ENCODE peak calls at places on chromosomes 16 and 17, in ten cellular contexts. H, J, D, Y, I, X, U, O, L and Z are unnamed samples.
A peak's percentile ranks its signal among the peaks of the same experiment; 100 is the strongest.

GRCh38 chr17:7747586-7747985 is 30.0 kb downstream of the DNAH2 start:
- DNase-seq in D (no peak), L (peak; percentile 30), H (no peak), I (no peak), O (no peak), J (no peak), U (no peak), X (peak; percentile 50), Y (no peak), Z (peak; percentile 24)

GRCh38 chr17:56890906-56891674 is 22.8 kb downstream of the TRIM25 start:
- DNase-seq in J (no peak), X (no peak), U (no peak), I (no peak), H (no peak), L (no peak), O (no peak), D (no peak), Y (no peak), Z (no peak)

GRCh38 chr17:32486091-32486700 is 597 bp upstream of the CDK5R1 start:
- DNase-seq in L (peak; percentile 61), H (peak; percentile 86), J (peak; percentile 83), O (peak; percentile 76), Y (peak; percentile 87), U (peak; percentile 76), I (peak; percentile 74), X (peak; percentile 58), D (peak; percentile 81), Z (peak; percentile 24)

GRCh38 chr16:48611329-48612137 is 1.6 kb upstream of the N4BP1 start:
- DNase-seq in X (no peak), H (no peak), L (no peak), D (no peak), Y (no peak), U (no peak), I (no peak), O (peak; percentile 62), J (peak; percentile 65), Z (no peak)

GRCh38 chr16:54647216-54647615 is 283.4 kb upstream of the IRX5 start:
- DNase-seq in H (no peak), J (no peak), I (no peak), U (no peak), L (no peak), Y (no peak), D (no peak), O (peak; percentile 63), X (no peak), Z (no peak)

GRCh38 chr17:48016112-48016511 is 21.5 kb downstream of the COPZ2 start:
- DNase-seq in L (no peak), J (no peak), I (no peak), H (no peak), X (peak; percentile 17), D (no peak), U (peak; percentile 29), Y (no peak), O (no peak), Z (no peak)

GRCh38 chr16:678858-679807 is 1.1 kb upstream of the STUB1 start:
- DNase-seq in O (peak; percentile 76), X (peak; percentile 36), Y (peak; percentile 87), L (peak; percentile 38), H (peak; percentile 83), D (peak; percentile 88), I (peak; percentile 77), J (no peak), U (no peak), Z (no peak)

GRCh38 chr16:75787421-75787820 is 61.1 kb upstream of the CPHXL start:
- DNase-seq in I (no peak), Y (no peak), O (no peak), H (no peak), J (no peak), D (no peak), L (no peak), U (no peak), X (no peak), Z (no peak)

GRCh38 chr17:20095366-20096080 is 86.4 kb downstream of the SPECC1 start:
- DNase-seq in O (peak; percentile 57), U (peak; percentile 67), I (peak; percentile 32), Y (peak; percentile 84), H (peak; percentile 76), J (no peak), D (peak; percentile 77), X (peak; percentile 51), L (peak; percentile 43), Z (no peak)

GRCh38 chr17:46818319-46818928 is at the start of gene WNT3:
- DNase-seq in J (no peak), I (no peak), O (no peak), U (no peak), X (no peak), L (no peak), D (peak; percentile 36), H (no peak), Y (peak; percentile 72), Z (no peak)

GRCh38 chr16:84785843-84786538 is 33.8 kb upstream of the CRISPLD2 start:
- DNase-seq in I (peak; percentile 67), O (peak; percentile 91), D (peak; percentile 52), U (no peak), X (peak; percentile 59), H (peak; percentile 67), Y (peak; percentile 69), L (no peak), J (no peak), Z (no peak)

GRCh38 chr17:78484300-78485159 is 92.7 kb downstream of the DNAH17 start:
- DNase-seq in H (no peak), U (peak; percentile 93), L (no peak), J (peak; percentile 63), I (no peak), Y (no peak), X (peak; percentile 7), D (peak; percentile 32), O (peak; percentile 31), Z (no peak)
- H3K4me3 ChIP-seq in H (no peak overlapping the region), U (peak overlapping the region; percentile 86), L (peak overlapping the region; percentile 25), J (peak overlapping the region; percentile 39), I (no peak overlapping the region), Y (no peak overlapping the region), X (peak overlapping the region; percentile 44), D (peak overlapping the region; percentile 15), O (peak overlapping the region; percentile 31), Z (peak overlapping the region; percentile 20)

GRCh38 chr16:88413631-88414030 is 30.9 kb downstream of the ZNF469 start:
- DNase-seq in H (no peak), D (no peak), I (no peak), X (no peak), O (no peak), L (no peak), U (no peak), J (no peak), Y (no peak), Z (no peak)

GRCh38 chr16:88414521-88415380 is 32.0 kb downstream of the ZNF469 start:
- DNase-seq in H (no peak), L (no peak), D (no peak), X (no peak), Y (no peak), U (no peak), J (no peak), O (no peak), I (no peak), Z (no peak)

GRCh38 chr16:88416686-88417085 is 33.9 kb downstream of the ZNF469 start:
- DNase-seq in O (no peak), J (no peak), D (no peak), I (no peak), H (no peak), X (no peak), U (no peak), Y (no peak), L (no peak), Z (no peak)

GRCh38 chr16:88417684-88418476 is 35.1 kb downstream of the ZNF469 start:
- DNase-seq in O (no peak), X (no peak), H (no peak), U (no peak), J (no peak), Y (no peak), D (no peak), I (no peak), L (no peak), Z (no peak)

DNA sequence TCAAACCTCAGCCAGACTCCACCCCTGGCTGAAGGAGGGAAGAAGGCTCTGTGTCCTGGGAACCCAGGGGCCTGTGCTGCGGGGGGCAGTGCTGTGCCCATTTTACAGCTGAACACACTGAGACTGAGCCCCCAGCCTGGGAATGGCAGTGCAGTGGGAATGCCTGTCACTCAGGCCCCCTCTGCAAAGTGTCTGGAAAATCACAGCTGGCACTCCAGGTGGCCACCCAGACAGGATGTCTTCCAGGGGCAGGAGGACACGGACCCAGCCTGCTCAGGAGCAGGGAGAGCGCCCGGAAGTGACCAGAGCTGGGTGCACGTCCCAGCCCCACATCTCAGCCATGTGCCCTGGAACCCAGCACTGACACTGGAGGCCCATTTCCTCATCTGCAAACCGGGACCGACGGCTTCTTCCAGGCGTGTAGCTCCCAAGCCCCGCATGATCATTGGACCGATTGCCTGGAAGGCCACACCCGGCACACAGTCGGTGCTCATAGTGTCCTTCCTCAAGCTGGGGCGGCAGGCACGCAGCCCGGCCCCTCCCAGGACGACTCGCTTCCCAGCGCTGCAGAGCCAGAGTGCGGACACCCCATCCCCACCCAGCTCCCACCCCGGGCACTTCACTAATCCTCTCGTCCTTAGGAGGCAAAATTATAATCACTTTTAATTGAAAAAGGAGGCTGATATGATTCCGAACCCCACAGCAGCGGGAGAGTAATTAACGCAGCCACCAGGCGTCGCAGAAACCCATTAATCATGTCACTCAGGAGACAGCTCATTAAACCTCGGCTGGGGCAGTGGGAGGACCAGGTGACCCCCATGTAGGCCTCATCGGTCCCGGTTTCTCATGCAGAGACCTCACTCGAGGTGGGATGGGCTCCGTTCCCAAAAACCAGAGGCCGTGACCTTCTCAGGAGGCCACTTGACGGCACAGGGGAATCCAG is 32.9 kb downstream of the ZNF469 start:
- DNase-seq in Y (no peak), L (no peak), X (no peak), H (no peak), O (no peak), D (no peak), U (no peak), J (no peak), I (no peak), Z (no peak)
- TF ChIP-seq CTCF in Y (no peak), L (no peak), X (no peak), H (no peak), O (no peak), D (no peak), U (no peak), J (no peak), I (no peak), Z (no peak)

GRCh38 chr16:28844226-28844885 is 1.8 kb downstream of the TUFM start:
- DNase-seq in D (no peak), L (no peak), J (no peak), X (no peak), I (no peak), U (no peak), Y (no peak), O (no peak), H (no peak), Z (no peak)
- H3K4me3 ChIP-seq in D (no peak overlapping the region), L (no peak overlapping the region), J (no peak overlapping the region), X (no peak overlapping the region), I (no peak overlapping the region), U (no peak overlapping the region), Y (no peak overlapping the region), O (no peak overlapping the region), H (no peak overlapping the region), Z (no peak overlapping the region)

DNA sequence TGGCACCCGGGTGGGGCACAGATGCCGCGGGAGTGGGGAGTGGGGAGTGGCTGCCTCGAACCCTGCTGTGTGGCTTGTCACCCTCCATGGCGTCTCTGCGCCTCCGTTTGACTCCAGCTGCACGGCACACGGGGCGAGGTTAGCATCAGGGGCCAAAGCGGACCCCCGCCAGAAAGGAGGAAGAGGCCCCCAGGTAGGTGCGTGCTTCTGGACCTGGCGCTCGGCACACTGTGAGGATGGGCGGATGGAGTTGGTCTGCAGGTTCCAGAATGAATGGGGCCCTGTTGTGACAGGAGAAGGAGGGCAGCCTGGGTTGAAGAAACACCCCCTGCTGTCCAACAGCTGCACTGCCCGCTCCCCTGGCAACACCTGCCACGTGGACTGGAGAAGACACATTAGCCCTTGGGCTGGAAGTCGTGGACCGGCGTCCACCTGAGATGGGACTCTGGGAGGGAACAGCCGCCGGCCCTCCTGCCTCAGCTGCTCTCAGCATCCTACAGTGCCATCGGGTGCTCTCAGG is 9.4 kb upstream of the FASN start:
- DNase-seq in L (no peak), Y (no peak), O (no peak), I (no peak), H (no peak), X (no peak), D (no peak), U (peak; percentile 62), J (no peak), Z (no peak)
- TF ChIP-seq CTCF in L (peak; percentile 22), Y (no peak), O (peak; percentile 17), I (peak; percentile 16), H (no peak), X (peak; percentile 33), D (peak; percentile 23), U (peak; percentile 8), J (peak; percentile 19), Z (peak; percentile 25)